ENCODE peak calls at places on chromosome 18, in six cellular contexts. Z, R, G, J, D and F are unnamed samples.

GRCh38 chr18:49585781-49586663 is 24.2 kb downstream of the LIPG start:
- DNase-seq in J (no peak), D (no peak), G (no peak), Z (no peak), R (no peak), F (no peak)

GRCh38 chr18:59631583-59632181 is 65.5 kb downstream of the CCBE1 start:
- DNase-seq in Z (no peak), R (no peak), G (peak), D (no peak), J (no peak), F (no peak)

GRCh38 chr18:79986726-79987125 is 1.6 kb downstream of the TXNL4A start:
- DNase-seq in J (no peak), R (no peak), D (no peak), G (no peak), Z (no peak), F (no peak)

GRCh38 chr18:34595673-34596072 is 114.4 kb upstream of the DTNA start:
- DNase-seq in Z (no peak), R (no peak), D (no peak), J (no peak), G (no peak), F (no peak)

GRCh38 chr18:3836483-3836882 is 386.5 kb downstream of the TGIF1 start:
- DNase-seq in J (no peak), R (no peak), Z (no peak), G (no peak), D (no peak), F (no peak)

GRCh38 chr18:8662574-8663255 is 42.6 kb upstream of the MTCL1 start:
- DNase-seq in R (no peak), D (no peak), G (no peak), Z (no peak), J (no peak), F (no peak)

GRCh38 chr18:72541871-72542690 is 2.1 kb downstream of the CBLN2 start:
- DNase-seq in J (no peak), R (no peak), Z (peak), G (peak), D (no peak), F (no peak)

GRCh38 chr18:41752826-41753225 is 202.2 kb upstream of the PIK3C3 start:
- DNase-seq in R (no peak), Z (no peak), G (no peak), D (no peak), J (no peak), F (no peak)

GRCh38 chr18:79549638-79550000 is 130.0 kb upstream of the CTDP1 start:
- DNase-seq in Z (no peak), R (no peak), J (no peak), G (no peak), D (no peak), F (no peak)

GRCh38 chr18:23658296-23658695 is 4.4 kb downstream of the ANKRD29 start:
- DNase-seq in D (no peak), Z (no peak), R (no peak), J (no peak), G (no peak), F (no peak)

GRCh38 chr18:72376256-72376655 is 167.9 kb downstream of the CBLN2 start:
- DNase-seq in D (no peak), J (no peak), Z (no peak), R (no peak), G (no peak), F (no peak)

GRCh38 chr18:58253871-58254270 is 209.8 kb downstream of the NEDD4L start:
- DNase-seq in G (no peak), J (no peak), Z (no peak), D (no peak), R (no peak), F (no peak)

GRCh38 chr18:33838084-33838483 is 260.1 kb downstream of the ASXL3 start:
- DNase-seq in G (no peak), J (no peak), D (no peak), R (no peak), Z (no peak), F (no peak)

GRCh38 chr18:59712311-59712710 is 15.1 kb upstream of the CCBE1 start:
- DNase-seq in J (no peak), Z (no peak), D (no peak), R (no peak), G (no peak), F (no peak)

GRCh38 chr18:58858591-58859468 is 5.8 kb upstream of the ZNF532 start:
- DNase-seq in D (no peak), R (no peak), J (no peak), G (no peak), Z (no peak), F (no peak)